ENCODE peak calls at places on chromosome 17, in five cellular contexts. Y is upper lobe of right lung, G is Calu3, D is pancreas, X is T-helper 1 cell. B is an unnamed sample.

GRCh38 chr17:46851029-46851741 is at the start of gene WNT9B:
- DNase-seq in Y (no peak), G (peak; percentile 64), D (peak; percentile 61), X (no peak), B (no peak)

GRCh38 chr17:29699283-29699682 is 76.6 kb upstream of the CORO6 start:
- DNase-seq in Y (no peak), G (no peak), D (no peak), X (no peak), B (no peak)

GRCh38 chr17:75590849-75591721 is 3.5 kb downstream of the MYO15B start:
- DNase-seq in Y (no peak), G (no peak), D (no peak), X (no peak), B (no peak)

GRCh38 chr17:43477832-43478634 is 5.7 kb upstream of the DHX8 start:
- DNase-seq in Y (no peak), G (no peak), D (no peak), X (no peak), B (no peak)

GRCh38 chr17:48604770-48605329 is at the start of gene HOXB6:
- DNase-seq in Y (no peak), G (peak; percentile 84), D (no peak), X (no peak), B (no peak)

GRCh38 chr17:63492940-63493339 is 16.1 kb downstream of the ACE start:
- DNase-seq in Y (no peak), G (no peak), D (no peak), X (no peak), B (no peak)

GRCh38 chr17:62880120-62880519 is 72.0 kb upstream of the MARCHF10 start:
- DNase-seq in Y (no peak), G (no peak), D (no peak), X (no peak), B (no peak)

GRCh38 chr17:9342225-9342624 is 233.4 kb downstream of the STX8 start:
- DNase-seq in Y (no peak), G (no peak), D (no peak), X (no peak), B (no peak)